ENCODE peak calls at places on chromosomes 1 and 21, in four cellular contexts. One of them, this sample, is unnamed.

GRCh38 chr1:209675567-209676154 is 449 bp downstream of the G0S2 start:
- DNase-seq in HepG2: no peak
- DNase-seq in K562: no peak
- DNase-seq in GM12878: no peak
- DNase-seq in this sample: peak; percentile 51

GRCh38 chr1:111275079-111275478 is 15.6 kb upstream of the CHIA start:
- DNase-seq in HepG2: no peak
- DNase-seq in GM12878: no peak
- DNase-seq in K562: no peak
- DNase-seq in this sample: no peak

GRCh38 chr21:29372063-29372802 is 73.5 kb downstream of the BACH1 start:
- DNase-seq in HepG2: peak; percentile 78
- DNase-seq in GM12878: peak; percentile 59
- DNase-seq in K562: peak; percentile 77
- DNase-seq in this sample: peak; percentile 77

GRCh38 chr1:178520803-178521202 is 7.9 kb downstream of the TEX35 start:
- DNase-seq in GM12878: no peak
- DNase-seq in HepG2: no peak
- DNase-seq in K562: no peak
- DNase-seq in this sample: no peak

GRCh38 chr1:233424727-233425222 is 97.3 kb downstream of the MAP3K21 start:
- DNase-seq in GM12878: no peak
- DNase-seq in K562: no peak
- DNase-seq in HepG2: no peak
- DNase-seq in this sample: no peak

GRCh38 chr1:153658400-153659174 is at the start of gene SNAPIN:
- DNase-seq in HepG2: peak; percentile 75
- DNase-seq in GM12878: peak; percentile 58
- DNase-seq in K562: peak; percentile 92
- DNase-seq in this sample: peak; percentile 93

GRCh38 chr1:151478923-151479322 is 19.6 kb upstream of the POGZ start:
- DNase-seq in HepG2: no peak
- DNase-seq in GM12878: no peak
- DNase-seq in K562: no peak
- DNase-seq in this sample: no peak

GRCh38 chr1:245516178-245516829 is 361.5 kb downstream of the KIF26B start:
- DNase-seq in K562: peak; percentile 31
- DNase-seq in GM12878: no peak
- DNase-seq in HepG2: peak; percentile 22
- DNase-seq in this sample: no peak

GRCh38 chr21:26441081-26441610 is 131.9 kb downstream of the CYYR1 start:
- DNase-seq in GM12878: no peak
- DNase-seq in K562: no peak
- DNase-seq in HepG2: no peak
- DNase-seq in this sample: no peak

GRCh38 chr1:244807138-244807537 is 28.3 kb upstream of the COX20 start:
- DNase-seq in GM12878: no peak
- DNase-seq in HepG2: no peak
- DNase-seq in K562: no peak
- DNase-seq in this sample: no peak

GRCh38 chr21:35179990-35180557 is 131.0 kb upstream of the RUNX1 start:
- DNase-seq in K562: no peak
- DNase-seq in GM12878: no peak
- DNase-seq in HepG2: no peak
- DNase-seq in this sample: no peak

GRCh38 chr1:62429581-62429980 is 7.3 kb upstream of the USP1 start:
- DNase-seq in HepG2: no peak
- DNase-seq in GM12878: no peak
- DNase-seq in K562: no peak
- DNase-seq in this sample: no peak

GRCh38 chr1:217435159-217435558 is 195.7 kb downstream of the GPATCH2 start:
- DNase-seq in K562: no peak
- DNase-seq in HepG2: no peak
- DNase-seq in GM12878: no peak
- DNase-seq in this sample: no peak

GRCh38 chr1:224054012-224054411 is 59.9 kb upstream of the FBXO28 start:
- DNase-seq in K562: no peak
- DNase-seq in GM12878: no peak
- DNase-seq in HepG2: no peak
- DNase-seq in this sample: no peak

GRCh38 chr1:55249646-55250398 is 34.7 kb upstream of the USP24 start:
- DNase-seq in GM12878: no peak
- DNase-seq in HepG2: no peak
- DNase-seq in K562: no peak
- DNase-seq in this sample: no peak

GRCh38 chr1:161172776-161173376 is 4.4 kb downstream of the B4GALT3 start:
- DNase-seq in GM12878: no peak
- DNase-seq in HepG2: no peak
- DNase-seq in K562: no peak
- DNase-seq in this sample: no peak

GRCh38 chr1:6037338-6037762 is 8.3 kb upstream of the KCNAB2 start:
- DNase-seq in GM12878: no peak
- DNase-seq in HepG2: no peak
- DNase-seq in K562: no peak
- DNase-seq in this sample: no peak

GRCh38 chr1:11285883-11286734 is 13.1 kb downstream of the UBIAD1 start:
- DNase-seq in HepG2: no peak
- DNase-seq in GM12878: no peak
- DNase-seq in K562: no peak
- DNase-seq in this sample: no peak

DNA sequence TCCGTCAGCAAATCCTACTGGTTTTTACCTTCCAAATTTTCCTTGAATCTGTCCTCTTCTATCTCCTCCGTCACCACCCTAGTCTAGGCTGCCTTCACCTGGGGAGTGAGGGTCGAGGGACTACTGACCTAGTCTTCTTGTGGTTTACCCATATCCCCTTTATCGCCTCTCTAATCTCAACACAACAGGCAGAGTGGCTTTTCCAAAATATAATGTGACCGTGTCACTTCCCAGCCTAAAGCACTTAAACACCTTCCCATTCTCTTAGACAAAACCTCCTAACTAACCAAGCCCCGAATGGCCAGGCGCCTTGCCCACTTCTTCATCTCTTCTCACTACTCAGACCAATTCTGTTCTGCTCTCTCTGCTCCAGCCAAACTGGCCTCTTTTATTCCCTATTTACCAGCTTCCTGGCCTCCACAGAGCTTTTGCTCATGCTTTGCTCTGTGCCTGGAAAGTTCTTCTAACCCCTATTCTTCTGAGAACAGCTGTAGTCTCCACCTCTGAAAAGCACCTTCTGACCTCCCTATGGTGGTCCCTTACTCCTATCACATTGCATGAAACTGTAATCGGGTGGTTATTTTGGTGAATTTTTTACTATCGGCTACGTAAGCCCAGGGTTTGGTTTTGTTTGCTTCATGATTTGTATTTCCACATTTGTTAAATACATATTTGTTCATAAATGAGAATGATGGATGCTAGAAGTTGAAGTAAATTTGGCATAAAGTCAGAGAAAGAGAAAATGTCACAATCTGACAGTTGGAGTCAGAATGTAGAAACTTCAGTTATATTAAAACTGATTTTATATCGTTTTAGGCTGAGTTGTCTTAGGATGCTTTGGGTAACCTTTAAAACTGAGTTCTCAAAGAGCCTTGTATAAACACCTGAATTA is 1.2 kb upstream of the NBPF1 start:
- DNase-seq in K562: peak; percentile 56
- DNase-seq in GM12878: no peak
- DNase-seq in HepG2: no peak
- DNase-seq in this sample: no peak
- TF ChIP-seq BHLHE40 in K562: no peak
- TF ChIP-seq BHLHE40 in GM12878: no peak
- TF ChIP-seq BHLHE40 in HepG2: no peak
- TF ChIP-seq BHLHE40 in this sample: no peak

DNA sequence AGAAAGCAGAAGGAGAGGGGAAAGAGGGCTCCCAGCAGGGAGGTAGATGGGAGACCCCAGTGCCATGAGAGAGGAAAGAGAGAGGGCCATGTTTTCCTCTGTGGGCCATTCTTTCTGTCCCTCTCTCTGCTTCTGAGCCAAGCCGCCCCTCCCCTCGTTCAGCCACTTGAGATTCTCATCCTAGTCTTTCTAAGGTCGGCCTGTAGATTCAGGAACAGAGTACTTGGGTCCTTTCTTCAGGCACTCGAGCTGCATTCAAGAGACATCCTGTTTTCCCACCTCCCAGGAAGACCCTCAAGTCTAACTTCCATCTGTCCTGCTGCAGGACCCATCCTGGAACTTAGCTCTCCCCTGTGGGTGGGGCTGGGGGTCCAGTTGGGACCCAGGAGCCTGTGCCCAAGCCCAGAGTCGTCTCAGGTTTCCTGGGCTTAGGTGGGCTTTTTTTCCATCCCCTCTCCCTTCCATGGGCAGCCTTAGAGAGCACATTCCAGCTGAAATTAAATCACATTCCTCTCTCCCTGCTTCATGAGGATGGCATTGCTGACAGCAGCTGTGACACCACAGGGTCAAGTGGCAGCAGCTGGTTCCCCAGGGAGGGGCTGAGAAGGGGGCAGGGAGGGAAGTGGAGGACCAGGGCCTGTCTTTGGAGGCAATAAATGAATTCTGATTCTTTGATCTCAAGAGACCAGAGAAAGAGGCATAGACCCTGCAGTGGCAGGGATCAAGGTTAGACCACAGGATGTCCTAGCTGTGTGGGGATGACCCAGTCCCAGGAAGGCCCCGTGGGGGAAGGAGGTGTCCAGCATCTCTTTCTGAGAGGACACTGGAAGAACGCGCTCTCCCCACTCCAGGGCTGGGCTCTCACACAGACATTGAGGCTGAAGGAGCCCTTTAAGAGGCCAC is 12.9 kb downstream of the NES start:
- DNase-seq in GM12878: no peak
- DNase-seq in K562: no peak
- DNase-seq in HepG2: peak; percentile 43
- DNase-seq in this sample: no peak
- TF ChIP-seq FOXK2 in GM12878: no peak
- TF ChIP-seq FOXK2 in K562: no peak
- TF ChIP-seq FOXK2 in HepG2: no peak
- TF ChIP-seq FOXK2 in this sample: no peak

GRCh38 chr1:35971601-35972000 is 40.7 kb downstream of the AGO3 start:
- DNase-seq in HepG2: no peak
- DNase-seq in GM12878: no peak
- DNase-seq in K562: no peak
- DNase-seq in this sample: no peak
- TF ChIP-seq BHLHE40 in HepG2: no peak
- TF ChIP-seq BHLHE40 in GM12878: no peak
- TF ChIP-seq BHLHE40 in K562: no peak
- TF ChIP-seq BHLHE40 in this sample: no peak

GRCh38 chr1:225426395-225427248 is 1.2 kb downstream of the LBR start:
- DNase-seq in HepG2: no peak
- DNase-seq in K562: peak; percentile 46
- DNase-seq in GM12878: no peak
- DNase-seq in this sample: peak; percentile 42
- TF ChIP-seq FOXK2 in HepG2: no peak
- TF ChIP-seq FOXK2 in K562: no peak
- TF ChIP-seq FOXK2 in GM12878: no peak
- TF ChIP-seq FOXK2 in this sample: no peak

GRCh38 chr1:204463125-204464060 is 31.2 kb downstream of the PIK3C2B start:
- DNase-seq in GM12878: no peak
- DNase-seq in K562: no peak
- DNase-seq in HepG2: no peak
- DNase-seq in this sample: no peak

GRCh38 chr1:204459706-204460105 is 34.9 kb downstream of the PIK3C2B start:
- DNase-seq in HepG2: no peak
- DNase-seq in GM12878: no peak
- DNase-seq in K562: no peak
- DNase-seq in this sample: no peak

GRCh38 chr1:204462229-204462561 is 32.4 kb downstream of the PIK3C2B start:
- DNase-seq in K562: peak; percentile 53
- DNase-seq in GM12878: no peak
- DNase-seq in HepG2: no peak
- DNase-seq in this sample: no peak

GRCh38 chr1:204460346-204460745 is 34.3 kb downstream of the PIK3C2B start:
- DNase-seq in K562: no peak
- DNase-seq in HepG2: no peak
- DNase-seq in GM12878: no peak
- DNase-seq in this sample: no peak

DNA sequence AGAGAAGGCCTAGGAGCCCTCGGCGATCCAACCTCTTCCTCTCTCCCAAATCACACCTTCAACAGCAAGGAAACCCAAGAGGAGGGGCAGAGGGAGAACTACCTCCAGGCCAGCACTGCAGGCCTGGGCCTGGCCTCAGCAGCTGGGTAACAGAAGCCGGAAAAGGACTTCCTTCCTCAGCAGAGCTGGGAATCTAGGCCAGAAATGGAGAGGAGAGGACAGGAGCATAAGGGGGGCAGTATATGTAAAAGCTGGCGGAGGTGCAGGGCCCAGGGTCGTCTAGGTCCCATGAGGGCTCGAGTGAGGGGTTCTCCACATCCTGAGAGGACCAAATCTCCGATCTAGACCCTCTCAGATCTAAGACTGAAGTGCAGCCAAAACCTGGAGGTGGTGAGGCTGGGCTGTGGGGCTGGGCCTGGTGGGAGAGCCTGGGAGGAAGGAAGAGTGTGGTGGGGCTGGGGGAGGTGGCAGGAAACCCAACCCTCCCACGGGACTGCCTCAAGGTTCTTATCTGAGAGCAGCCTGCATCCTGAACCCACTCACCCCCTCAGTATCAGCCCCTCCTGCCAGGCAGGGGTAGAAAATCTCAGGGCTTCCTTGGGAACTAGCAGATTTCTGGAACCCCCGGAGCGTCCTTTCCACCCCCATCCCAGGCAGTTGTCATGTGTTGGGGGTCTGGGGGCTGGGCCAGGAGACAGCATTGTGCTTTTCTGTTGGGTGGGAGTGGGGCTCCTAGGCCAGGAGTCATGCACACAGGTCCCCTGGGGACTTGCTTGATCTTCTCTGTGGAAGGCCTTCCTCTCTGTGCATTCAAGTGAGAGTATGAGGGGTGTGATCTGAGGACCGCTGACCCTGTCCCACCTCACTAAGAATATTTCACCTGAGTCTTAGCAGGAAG is 33.0 kb downstream of the PIK3C2B start:
- DNase-seq in GM12878: peak; percentile 57
- DNase-seq in HepG2: no peak
- DNase-seq in K562: peak; percentile 77
- DNase-seq in this sample: no peak
- TF ChIP-seq BHLHE40 in GM12878: no peak
- TF ChIP-seq BHLHE40 in HepG2: no peak
- TF ChIP-seq BHLHE40 in K562: no peak
- TF ChIP-seq BHLHE40 in this sample: no peak

GRCh38 chr1:108663074-108663473 is 2.2 kb upstream of the HENMT1 start:
- DNase-seq in HepG2: no peak
- DNase-seq in GM12878: no peak
- DNase-seq in K562: no peak
- DNase-seq in this sample: no peak
- TF ChIP-seq FOXK2 in HepG2: no peak
- TF ChIP-seq FOXK2 in GM12878: no peak
- TF ChIP-seq FOXK2 in K562: no peak
- TF ChIP-seq FOXK2 in this sample: no peak

GRCh38 chr1:33255347-33256311 is 663 bp upstream of the ZNF362 start:
- DNase-seq in HepG2: peak; percentile 72
- DNase-seq in GM12878: peak; percentile 23
- DNase-seq in K562: no peak
- DNase-seq in this sample: peak; percentile 64
- TF ChIP-seq BHLHE40 in HepG2: no peak
- TF ChIP-seq BHLHE40 in GM12878: no peak
- TF ChIP-seq BHLHE40 in K562: no peak
- TF ChIP-seq BHLHE40 in this sample: no peak

GRCh38 chr1:67648582-67649326 is 36.2 kb upstream of the GADD45A start:
- DNase-seq in K562: peak; percentile 39
- DNase-seq in GM12878: no peak
- DNase-seq in HepG2: no peak
- DNase-seq in this sample: no peak
- TF ChIP-seq FOXK2 in K562: no peak
- TF ChIP-seq FOXK2 in GM12878: no peak
- TF ChIP-seq FOXK2 in HepG2: no peak
- TF ChIP-seq FOXK2 in this sample: no peak